ENCODE peak calls at places on chromosome 5, in six cellular contexts. Q, I, O, F, Y and B are unnamed samples.

GRCh38 chr5:138240690-138241385 is 27.7 kb upstream of the CDC23 start:
- DNase-seq in O (no peak), I (no peak), Y (no peak), F (no peak), Q (no peak), B (no peak)

GRCh38 chr5:36638056-36638455 is 31.6 kb downstream of the SLC1A3 start:
- DNase-seq in O (no peak), Q (peak; percentile 93), I (no peak), Y (no peak), F (no peak), B (no peak)

GRCh38 chr5:147887026-147887627 is 8.6 kb downstream of the SCGB3A2 start:
- DNase-seq in Y (no peak), F (peak; percentile 2), Q (no peak), O (no peak), I (no peak), B (no peak)

GRCh38 chr5:10478436-10478835 is 36.8 kb downstream of the ROPN1L start:
- DNase-seq in F (no peak), I (no peak), O (no peak), Q (no peak), Y (no peak), B (no peak)

GRCh38 chr5:101943784-101944183 is 352.3 kb downstream of the SLCO4C1 start:
- DNase-seq in O (no peak), Q (no peak), F (no peak), Y (no peak), I (no peak), B (no peak)

GRCh38 chr5:127229185-127229889 is 61.3 kb upstream of the MEGF10 start:
- DNase-seq in Q (peak; percentile 86), I (peak; percentile 41), F (no peak), O (peak; percentile 71), Y (peak; percentile 7), B (peak; percentile 27)

GRCh38 chr5:118293378-118293777 is 695.0 kb downstream of the DTWD2 start:
- DNase-seq in O (no peak), Q (no peak), I (no peak), Y (no peak), F (no peak), B (no peak)

GRCh38 chr5:158814521-158814920 is 285.2 kb downstream of the EBF1 start:
- DNase-seq in Q (no peak), F (no peak), O (no peak), Y (no peak), I (no peak), B (no peak)

GRCh38 chr5:38755171-38755570 is 90.6 kb upstream of the OSMR start:
- DNase-seq in Q (no peak), Y (no peak), F (no peak), O (no peak), I (no peak), B (no peak)